ENCODE peak calls at places on chromosomes 4 and X, in eight cellular contexts. O is foreskin fibroblast, H is sigmoid colon, D is tibial nerve, M is vagina, P is lung, U is pancreas, I is lower lobe of right lung. T is an unnamed sample.

GRCh38 chr4:37717575-37717974 is 31.4 kb upstream of the RELL1 start:
- DNase-seq in D (no peak), H (no peak), I (no peak), O (peak; percentile 83), U (no peak), M (no peak), P (no peak), T (no peak)

GRCh38 chrX:18422325-18422724 is 3.1 kb upstream of the CDKL5 start:
- DNase-seq in P (no peak), H (no peak), D (no peak), I (no peak), U (no peak), O (peak; percentile 85), M (no peak), T (no peak)

GRCh38 chr4:147019061-147019460 is 73.4 kb upstream of the TTC29 start:
- DNase-seq in P (peak; percentile 62), D (peak; percentile 63), U (peak; percentile 57), I (peak; percentile 62), O (peak; percentile 81), M (no peak), H (peak; percentile 71), T (no peak)

GRCh38 chrX:153638436-153639176 is 8.4 kb upstream of the DUSP9 start:
- DNase-seq in M (no peak), D (no peak), P (no peak), U (no peak), I (no peak), H (no peak), O (no peak), T (no peak)

GRCh38 chr4:72525938-72526337 is 43.1 kb downstream of the ADAMTS3 start:
- DNase-seq in U (no peak), H (no peak), D (peak; percentile 13), M (no peak), I (peak; percentile 51), P (peak; percentile 54), O (peak; percentile 76), T (no peak)

GRCh38 chr4:61911313-61911756 is 711.2 kb downstream of the ADGRL3 start:
- DNase-seq in D (no peak), H (no peak), U (no peak), I (no peak), P (no peak), M (no peak), O (no peak), T (no peak)

GRCh38 chrX:97267916-97268680 is 384.4 kb downstream of the RPA4 start:
- DNase-seq in D (no peak), P (no peak), O (no peak), I (no peak), M (no peak), U (no peak), H (no peak), T (no peak)

GRCh38 chr4:104906274-104906673 is 240.4 kb upstream of the TET2 start:
- DNase-seq in P (no peak), U (no peak), D (no peak), M (no peak), O (no peak), I (no peak), H (no peak), T (no peak)

GRCh38 chrX:36650622-36651021 is 357.5 kb upstream of the FAM47C start:
- DNase-seq in P (no peak), O (no peak), M (no peak), D (no peak), I (no peak), U (no peak), H (no peak), T (no peak)

GRCh38 chr4:14193601-14194000 is 566.1 kb upstream of the BOD1L1 start:
- DNase-seq in U (no peak), I (no peak), D (no peak), H (no peak), O (no peak), M (no peak), P (no peak), T (no peak)

GRCh38 chr4:47451657-47452056 is 11.8 kb downstream of the COMMD8 start:
- DNase-seq in O (peak; percentile 87), P (no peak), H (no peak), M (no peak), D (no peak), U (no peak), I (no peak), T (no peak)

GRCh38 chrX:49042581-49043219 is 457 bp downstream of the TFE3 start:
- DNase-seq in P (no peak), M (no peak), D (no peak), U (no peak), O (no peak), H (no peak), I (no peak), T (no peak)

DNA sequence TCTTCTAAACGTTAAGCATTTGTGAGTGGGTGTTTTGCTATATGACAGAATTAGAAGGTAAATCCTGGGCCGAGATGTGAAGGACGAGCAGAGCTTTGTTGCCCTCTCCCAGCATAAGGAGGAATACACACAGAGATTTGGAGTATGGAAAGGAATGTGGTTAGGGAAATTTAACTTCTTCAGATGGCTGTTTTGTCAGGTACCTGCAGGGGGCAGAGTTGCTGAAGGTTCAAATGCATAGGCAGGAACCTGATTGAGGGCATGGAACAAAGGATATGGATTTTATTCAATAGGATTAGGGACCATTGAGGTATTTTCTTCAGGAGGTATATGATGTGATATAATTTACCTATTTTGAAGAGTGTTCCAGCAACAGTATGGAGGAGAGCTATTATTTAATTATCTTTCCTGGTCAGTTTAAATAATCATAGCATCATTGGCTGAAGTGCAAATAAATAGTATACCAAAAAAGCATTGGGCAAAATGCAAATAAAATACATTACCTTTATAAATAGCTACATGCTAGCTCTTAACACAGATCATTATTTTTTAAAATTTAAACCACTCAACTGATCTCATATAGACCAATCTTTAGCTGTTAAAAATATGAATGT is 143.6 kb downstream of the SLIT2 start:
- DNase-seq in U (no peak), D (no peak), H (no peak), P (no peak), I (no peak), O (peak; percentile 31), M (no peak), T (no peak)
- TF ChIP-seq CTCF in U (peak; percentile 62), D (no peak), H (peak; percentile 19), P (peak; percentile 19), I (peak; percentile 56), O (peak; percentile 65), M (no peak), T (peak; percentile 54)

DNA sequence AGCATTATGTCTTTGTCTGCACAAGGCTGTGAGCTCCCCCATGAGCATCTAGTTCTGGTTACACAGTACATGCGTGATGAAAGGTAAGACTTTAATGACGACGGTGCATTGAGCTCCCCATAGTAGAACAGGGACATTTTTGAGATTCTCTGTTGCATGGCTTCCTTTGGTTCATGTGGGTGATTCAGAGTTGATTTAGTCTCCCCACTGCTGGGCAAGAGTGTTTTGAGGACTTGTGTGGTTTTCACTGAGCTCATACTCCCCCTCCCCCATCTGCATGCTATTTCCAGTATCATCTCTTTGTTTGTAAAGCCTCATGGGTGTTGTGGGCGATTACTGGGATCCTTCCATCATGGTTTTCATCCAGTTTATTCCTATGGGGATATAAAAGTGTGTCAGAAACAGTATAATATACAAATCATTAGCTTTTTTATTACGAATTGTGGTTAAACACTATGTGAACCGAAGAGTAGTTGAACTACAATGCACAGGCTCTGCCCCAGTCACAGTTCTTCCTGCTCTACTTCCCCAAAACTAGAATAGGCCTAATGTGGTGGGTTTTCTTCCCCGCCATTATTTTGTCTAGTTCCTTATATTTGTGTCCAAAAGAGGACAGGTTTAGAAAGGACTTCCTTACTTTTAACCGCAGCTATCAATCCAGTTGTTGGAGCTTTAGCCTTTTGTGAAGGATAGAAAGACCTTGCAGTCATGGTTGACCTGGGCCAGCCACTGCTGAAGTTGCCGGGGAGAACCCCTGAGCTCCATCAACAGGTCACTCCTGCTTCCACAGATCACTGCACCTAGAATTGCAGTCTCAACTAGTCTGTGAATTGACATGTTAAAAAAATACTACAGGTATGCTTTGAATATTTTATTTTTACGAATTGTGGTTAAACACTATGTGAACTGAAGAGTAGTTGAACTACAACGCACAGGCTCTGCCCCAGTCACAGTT is 30.4 kb downstream of the KIT start:
- DNase-seq in M (no peak), H (no peak), D (no peak), U (no peak), I (no peak), O (peak; percentile 11), P (no peak), T (no peak)
- TF ChIP-seq CTCF in M (no peak), H (no peak), D (no peak), U (no peak), I (no peak), O (no peak), P (no peak), T (no peak)

GRCh38 chrX:72713130-72713529 is 976 bp downstream of the PHKA1 start:
- DNase-seq in D (no peak), H (no peak), U (no peak), P (no peak), I (no peak), O (peak; percentile 5), M (no peak), T (no peak)

GRCh38 chrX:72715546-72715945 is 1.4 kb upstream of the PHKA1 start:
- DNase-seq in U (no peak), O (no peak), H (no peak), I (no peak), M (no peak), D (no peak), P (no peak), T (no peak)

GRCh38 chrX:72716766-72717165 is 2.7 kb upstream of the PHKA1 start:
- DNase-seq in I (no peak), U (no peak), H (no peak), P (no peak), O (peak; percentile 37), M (no peak), D (no peak), T (no peak)

GRCh38 chrX:72712094-72712755 is 1.9 kb downstream of the PHKA1 start:
- DNase-seq in O (peak; percentile 55), I (no peak), H (no peak), D (no peak), M (no peak), U (no peak), P (no peak), T (no peak)

GRCh38 chrX:72714471-72714916 is 388 bp upstream of the PHKA1 start:
- DNase-seq in D (peak; percentile 33), H (peak; percentile 89), M (no peak), U (peak; percentile 65), I (peak; percentile 65), P (peak; percentile 46), O (peak; percentile 87), T (peak; percentile 92)
- TF ChIP-seq CTCF in D (no peak), H (no peak), M (no peak), U (no peak), I (no peak), P (no peak), O (no peak), T (no peak)

GRCh38 chr4:23877758-23878229 is 12.1 kb downstream of the PPARGC1A start:
- DNase-seq in P (no peak), H (no peak), U (no peak), I (no peak), D (no peak), M (no peak), O (peak; percentile 59), T (no peak)

GRCh38 chr4:23874536-23874901 is 15.3 kb downstream of the PPARGC1A start:
- DNase-seq in P (no peak), D (no peak), M (no peak), I (no peak), H (no peak), O (no peak), U (no peak), T (no peak)

GRCh38 chr4:23878235-23878861 is 11.5 kb downstream of the PPARGC1A start:
- DNase-seq in P (no peak), M (no peak), I (no peak), O (no peak), H (no peak), D (no peak), U (no peak), T (no peak)

GRCh38 chr4:23875317-23875716 is 14.5 kb downstream of the PPARGC1A start:
- DNase-seq in P (no peak), H (no peak), D (no peak), M (no peak), O (no peak), I (no peak), U (no peak), T (no peak)

GRCh38 chr4:23876418-23877089 is 13.3 kb downstream of the PPARGC1A start:
- DNase-seq in M (no peak), D (no peak), O (no peak), U (no peak), H (no peak), I (no peak), P (no peak), T (no peak)
- TF ChIP-seq CTCF in M (no peak), D (no peak), O (no peak), U (no peak), H (no peak), I (no peak), P (no peak), T (no peak)